ENCODE peak calls at places on chromosome 17, in seven cellular contexts. R is heart right ventricle; B is AG04450; Q is CD4-positive, CD25-positive, alpha-beta regulatory T cell; F is CD4-positive, alpha-beta T cell; X is adrenal gland; V is SK-N-SH. P is an unnamed sample.

GRCh38 chr17:78996781-78997201 is 12.8 kb downstream of the CANT1 start:
- DNase-seq in R (no peak), B (no peak), Q (no peak), F (no peak), X (no peak), V (no peak), P (no peak)

GRCh38 chr17:76371656-76372628 is 12.5 kb upstream of the SPHK1 start:
- DNase-seq in R (peak), B (peak), Q (no peak), F (no peak), X (no peak), V (no peak), P (no peak)

GRCh38 chr17:71461504-71462197 is 659.2 kb upstream of the SOX9 start:
- DNase-seq in R (no peak), B (no peak), Q (no peak), F (no peak), X (no peak), V (no peak), P (no peak)

GRCh38 chr17:46028374-46028773 is 29.3 kb downstream of the STH start:
- DNase-seq in R (no peak), B (no peak), Q (no peak), F (no peak), X (no peak), V (no peak), P (no peak)

GRCh38 chr17:38789185-38789584 is 10.2 kb downstream of the PIP4K2B start:
- DNase-seq in R (no peak), B (no peak), Q (no peak), F (no peak), X (no peak), V (peak), P (no peak)

GRCh38 chr17:66964083-66964771 is at the start of gene CACNG4:
- DNase-seq in R (no peak), B (no peak), Q (no peak), F (no peak), X (no peak), V (peak), P (peak)

GRCh38 chr17:60361889-60362288 is 30.0 kb downstream of the USP32 start:
- DNase-seq in R (no peak), B (no peak), Q (no peak), F (no peak), X (no peak), V (no peak), P (no peak)

GRCh38 chr17:76461765-76462555 is 5.4 kb upstream of the AANAT start:
- DNase-seq in R (no peak), B (no peak), Q (no peak), F (no peak), X (no peak), V (no peak), P (no peak)

GRCh38 chr17:48970865-48971687 is 2.7 kb upstream of the GIP start:
- DNase-seq in R (no peak), B (no peak), Q (no peak), F (no peak), X (no peak), V (no peak), P (no peak)

GRCh38 chr17:32258383-32259121 is 7.1 kb upstream of the RHBDL3 start:
- DNase-seq in R (no peak), B (no peak), Q (no peak), F (no peak), X (no peak), V (no peak), P (no peak)

GRCh38 chr17:32485261-32485955 is 1.4 kb upstream of the CDK5R1 start:
- DNase-seq in R (no peak), B (no peak), Q (no peak), F (no peak), X (no peak), V (no peak), P (no peak)

GRCh38 chr17:9209347-9209746 is 188.0 kb downstream of the NTN1 start:
- DNase-seq in R (no peak), B (no peak), Q (no peak), F (no peak), X (no peak), V (no peak), P (no peak)

GRCh38 chr17:77356690-77357201 is 216.0 kb downstream of the SEC14L1 start:
- DNase-seq in R (no peak), B (no peak), Q (no peak), F (peak), X (peak), V (no peak), P (no peak)

GRCh38 chr17:75008373-75008772 is 4.1 kb upstream of the MRPL58 start:
- DNase-seq in R (no peak), B (no peak), Q (no peak), F (no peak), X (no peak), V (no peak), P (no peak)

GRCh38 chr17:62767997-62768396 is 40.1 kb downstream of the MARCHF10 start:
- DNase-seq in R (no peak), B (no peak), Q (no peak), F (no peak), X (no peak), V (no peak), P (no peak)

GRCh38 chr17:61237275-61237674 is 162.4 kb upstream of the TBX2 start:
- DNase-seq in R (no peak), B (no peak), Q (no peak), F (no peak), X (no peak), V (no peak), P (no peak)

GRCh38 chr17:74332763-74333220 is 6.8 kb downstream of the KIF19 start:
- DNase-seq in R (no peak), B (no peak), Q (no peak), F (no peak), X (no peak), V (no peak), P (no peak)

GRCh38 chr17:29376667-29377268 is 13.4 kb upstream of the TAOK1 start:
- DNase-seq in R (no peak), B (peak), Q (no peak), F (no peak), X (peak), V (no peak), P (peak)

GRCh38 chr17:48878920-48879898 is 13.4 kb upstream of the ATP5MC1 start:
- DNase-seq in R (no peak), B (peak), Q (peak), F (peak), X (peak), V (peak), P (peak)

GRCh38 chr17:9226794-9227135 is 205.5 kb downstream of the NTN1 start:
- DNase-seq in R (no peak), B (no peak), Q (peak), F (no peak), X (no peak), V (no peak), P (no peak)

GRCh38 chr17:13776027-13776551 is 174.4 kb upstream of the HS3ST3A1 start:
- DNase-seq in R (peak), B (no peak), Q (no peak), F (no peak), X (no peak), V (peak), P (no peak)

GRCh38 chr17:43576563-43577229 is 30.6 kb upstream of the ETV4 start:
- DNase-seq in R (peak), B (peak), Q (peak), F (peak), X (peak), V (peak), P (peak)

GRCh38 chr17:17028059-17028877 is 14.0 kb upstream of the MPRIP start:
- DNase-seq in R (peak), B (no peak), Q (no peak), F (no peak), X (peak), V (peak), P (no peak)

GRCh38 chr17:16935786-16936185 is 36.1 kb downstream of the TNFRSF13B start:
- DNase-seq in R (no peak), B (no peak), Q (no peak), F (peak), X (no peak), V (no peak), P (no peak)

GRCh38 chr17:79085921-79086551 is 11.4 kb downstream of the ENGASE start:
- DNase-seq in R (peak), B (no peak), Q (no peak), F (no peak), X (no peak), V (no peak), P (no peak)

GRCh38 chr17:8439681-8440080 is 4.0 kb downstream of the NDEL1 start:
- DNase-seq in R (no peak), B (no peak), Q (no peak), F (no peak), X (no peak), V (no peak), P (no peak)

GRCh38 chr17:81189670-81190530 is 23.9 kb upstream of the AATK start:
- DNase-seq in R (no peak), B (no peak), Q (no peak), F (no peak), X (peak), V (peak), P (no peak)

GRCh38 chr17:15311996-15312395 is 29.4 kb downstream of the TEKT3 start:
- DNase-seq in R (no peak), B (no peak), Q (no peak), F (no peak), X (no peak), V (no peak), P (no peak)

GRCh38 chr17:48629411-48629759 is 3.2 kb upstream of the HOXB9 start:
- DNase-seq in R (no peak), B (no peak), Q (no peak), F (no peak), X (no peak), V (no peak), P (no peak)

GRCh38 chr17:18008496-18009268 is 30.3 kb downstream of the ATPAF2 start:
- DNase-seq in R (no peak), B (no peak), Q (no peak), F (no peak), X (no peak), V (peak), P (no peak)

GRCh38 chr17:50547736-50548083 is 736 bp downstream of the SPATA20 start:
- DNase-seq in R (peak), B (no peak), Q (no peak), F (no peak), X (no peak), V (no peak), P (no peak)
- H3K27ac ChIP-seq in R (no peak), B (no peak), Q (no peak), F (no peak), X (no peak), V (peak), P (no peak)

DNA sequence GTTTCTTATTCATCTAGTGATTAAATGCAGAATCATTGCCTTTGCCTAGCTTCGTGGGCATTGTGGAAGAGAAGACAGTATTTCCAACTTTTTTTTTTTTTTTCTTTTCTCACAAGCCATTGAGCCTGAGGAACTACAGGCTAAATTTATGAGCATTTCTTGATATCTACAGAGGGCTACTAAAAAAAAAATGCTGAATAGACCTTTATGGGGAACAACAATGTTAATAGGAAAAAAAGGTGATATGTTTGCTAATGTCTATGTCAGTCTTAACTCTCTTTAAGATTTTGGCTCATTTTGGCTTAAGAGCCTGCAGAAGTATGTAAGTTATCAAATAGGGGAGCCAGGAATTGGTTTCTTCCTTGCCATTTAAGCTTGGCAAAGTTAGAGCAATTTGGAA is 6.0 kb downstream of the WIPF2 start:
- DNase-seq in R (no peak), B (no peak), Q (no peak), F (no peak), X (no peak), V (no peak), P (no peak)
- H3K27ac ChIP-seq in R (no peak), B (no peak), Q (no peak), F (no peak), X (no peak), V (no peak), P (peak)

DNA sequence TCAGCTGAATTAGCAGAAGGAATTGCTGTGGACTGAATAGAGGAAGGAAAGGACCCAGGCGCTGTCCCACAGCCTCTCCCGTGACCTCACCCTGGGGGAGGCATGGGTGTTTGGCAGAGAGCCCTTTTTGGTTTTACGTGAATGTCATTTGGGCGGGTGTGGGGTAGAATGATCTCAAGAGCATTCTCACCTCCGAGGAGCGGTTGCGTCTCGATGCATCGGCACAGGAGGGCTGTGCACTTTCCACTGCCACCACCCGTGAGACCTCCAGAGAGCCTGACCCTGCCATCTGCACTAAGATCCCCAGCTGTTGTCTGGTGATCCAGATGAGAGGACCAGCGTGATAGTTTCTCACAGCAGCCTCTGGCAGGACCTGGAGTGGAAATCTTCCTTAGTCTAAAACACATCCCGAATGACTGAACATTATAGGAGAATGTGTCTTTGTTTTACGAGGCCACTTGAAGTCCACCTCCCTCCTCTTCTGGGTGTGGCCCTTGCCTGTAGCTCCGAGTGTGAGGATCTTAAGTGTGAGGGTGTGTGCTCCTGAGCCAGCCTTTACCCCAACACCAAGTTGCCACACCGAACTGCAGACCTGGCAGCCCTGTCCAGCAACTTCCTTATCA is 29.3 kb downstream of the FOXK2 start:
- DNase-seq in R (no peak), B (no peak), Q (no peak), F (no peak), X (peak), V (peak), P (peak)
- H3K27ac ChIP-seq in R (no peak), B (no peak), Q (peak), F (no peak), X (no peak), V (peak), P (no peak)

GRCh38 chr17:50219939-50220465 is 18.6 kb upstream of the COL1A1 start:
- DNase-seq in R (peak), B (no peak), Q (no peak), F (no peak), X (peak), V (no peak), P (no peak)
- H3K27ac ChIP-seq in R (no peak), B (peak), Q (no peak), F (no peak), X (no peak), V (peak), P (no peak)

GRCh38 chr17:3529817-3530741 is 27.5 kb downstream of the TRPV3 start:
- DNase-seq in R (peak), B (no peak), Q (no peak), F (no peak), X (peak), V (no peak), P (peak)
- H3K27ac ChIP-seq in R (peak), B (no peak), Q (no peak), F (no peak), X (no peak), V (no peak), P (peak)

DNA sequence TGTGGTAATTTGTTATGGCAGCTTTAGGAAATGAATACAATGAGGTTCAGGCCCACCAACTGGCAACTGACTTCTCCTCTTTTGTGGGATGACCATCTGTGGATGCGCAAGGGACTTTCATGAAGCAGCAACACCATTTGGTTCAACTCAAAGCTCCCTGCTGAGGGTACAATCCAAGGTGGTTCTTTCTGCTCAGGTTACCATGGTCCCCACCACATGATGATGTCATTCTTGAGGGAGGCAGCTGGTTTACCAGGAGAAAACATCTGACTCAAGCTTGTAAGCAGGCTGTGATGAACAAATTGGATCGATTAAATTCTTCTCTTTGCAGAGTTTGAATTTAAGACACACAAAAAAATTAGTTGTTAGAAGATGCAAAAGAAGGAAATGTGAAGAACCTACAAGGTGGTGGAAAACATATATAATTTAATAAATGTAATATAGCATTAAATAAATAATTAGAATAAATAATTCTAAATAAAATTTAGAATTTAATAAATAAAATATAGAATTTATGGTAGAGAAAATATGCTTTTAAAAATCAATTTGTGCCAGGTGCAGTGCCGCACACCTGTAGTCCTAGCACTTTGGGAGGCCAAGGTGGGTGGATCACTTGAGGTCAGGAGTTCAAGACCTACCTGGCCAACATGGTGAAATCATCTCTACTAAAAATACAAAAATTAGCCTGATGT is 67.6 kb upstream of the ANKFN1 start:
- DNase-seq in R (no peak), B (no peak), Q (no peak), F (no peak), X (no peak), V (no peak), P (no peak)
- H3K27ac ChIP-seq in R (no peak), B (no peak), Q (no peak), F (no peak), X (no peak), V (no peak), P (no peak)

DNA sequence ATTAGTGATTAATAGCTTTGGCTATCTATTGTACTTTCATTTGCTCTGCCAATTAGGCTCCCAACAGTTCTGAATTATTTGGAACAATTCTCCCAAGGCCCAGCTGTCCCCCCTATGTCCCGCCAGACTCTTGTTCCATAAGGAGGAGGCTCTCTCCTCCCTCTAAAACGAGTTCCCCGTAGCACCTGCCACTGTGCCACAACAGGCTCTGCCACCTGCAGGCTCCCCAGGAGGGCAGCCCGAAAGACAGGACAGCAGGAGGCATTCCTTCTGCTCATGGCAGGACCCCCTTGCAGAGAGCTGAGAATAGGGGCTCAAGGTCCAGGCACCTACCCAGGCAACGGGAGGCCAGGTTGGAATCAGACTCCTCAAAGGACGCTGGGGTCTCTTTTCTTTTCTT is 9.0 kb downstream of the PITPNM3 start:
- DNase-seq in R (no peak), B (no peak), Q (no peak), F (no peak), X (no peak), V (no peak), P (no peak)
- H3K27ac ChIP-seq in R (no peak), B (no peak), Q (no peak), F (no peak), X (no peak), V (no peak), P (no peak)

GRCh38 chr17:2075336-2076056 is 20.6 kb downstream of the HIC1 start:
- DNase-seq in R (peak), B (no peak), Q (no peak), F (no peak), X (no peak), V (peak), P (no peak)
- H3K27ac ChIP-seq in R (peak), B (peak), Q (no peak), F (no peak), X (no peak), V (peak), P (peak)

P was measured in caudate nucleus.